ENCODE peak calls at places on chromosomes 6 and 20, in eight cellular contexts. C is fibroblast of pulmonary artery; G is frontal cortex; T is Right ventricle myocardium superior; J is aorta; R is nucleus accumbens; V is stimulated activated CD8-positive, alpha-beta memory T cell treated with anti-CD3 and anti-CD28 coated beads, Interleukin-2, amount 100 ng/mL, for 1 hour; Y is Jurkat, Clone E6-1. Z is an unnamed sample.

GRCh38 chr6:107362271-107362604 is 97.1 kb downstream of the PDSS2 start:
- DNase-seq in V (no peak), T (no peak), C (no peak), J (no peak), Y (no peak), G (no peak), R (no peak), Z (no peak)

GRCh38 chr20:61054411-61054810 is 197.7 kb upstream of the CDH4 start:
- DNase-seq in G (no peak), J (no peak), V (no peak), C (no peak), T (no peak), R (no peak), Y (no peak), Z (no peak)

GRCh38 chr20:59032713-59033059 is 551 bp upstream of the ATP5F1E start:
- DNase-seq in C (no peak), Y (peak), J (no peak), G (no peak), T (no peak), R (no peak), V (no peak), Z (no peak)

GRCh38 chr20:50550531-50550930 is 40.3 kb downstream of the PTPN1 start:
- DNase-seq in C (no peak), R (no peak), T (no peak), J (no peak), Y (no peak), V (no peak), G (no peak), Z (no peak)

GRCh38 chr20:48171071-48171470 is 385.8 kb upstream of the SULF2 start:
- DNase-seq in Y (no peak), T (no peak), V (no peak), J (no peak), R (no peak), C (no peak), G (no peak), Z (no peak)

GRCh38 chr6:118784641-118785164 is 109.2 kb upstream of the ASF1A start:
- DNase-seq in C (peak), T (peak), R (peak), V (no peak), Y (no peak), G (peak), J (no peak), Z (peak)

GRCh38 chr6:22248513-22249308 is 48.1 kb downstream of the PRL start:
- DNase-seq in T (no peak), G (no peak), R (no peak), V (no peak), J (no peak), Y (no peak), C (peak), Z (no peak)

GRCh38 chr20:10987651-10988383 is 314.0 kb upstream of the JAG1 start:
- DNase-seq in J (no peak), Y (no peak), R (no peak), V (no peak), C (no peak), G (no peak), T (no peak), Z (peak)

GRCh38 chr6:113969888-113970807 is 800 bp downstream of the HDAC2 start:
- DNase-seq in R (peak), C (peak), J (peak), Y (no peak), G (peak), T (peak), V (peak), Z (peak)

GRCh38 chr20:57692393-57692792 is 17.4 kb downstream of the PMEPA1 start:
- DNase-seq in G (no peak), J (no peak), R (no peak), T (no peak), C (no peak), Y (no peak), V (no peak), Z (no peak)

GRCh38 chr6:148854992-148855391 is 108.2 kb downstream of the UST start:
- DNase-seq in G (no peak), J (no peak), V (no peak), T (no peak), R (no peak), C (no peak), Y (no peak), Z (no peak)